ENCODE peak calls at places on chromosomes 5 and 9, in eight cellular contexts. V is MG63, X is neuronal stem cell, D is aorta, W is tibial artery, S is adrenal gland, F is thoracic aorta, A is heart right ventricle. P is an unnamed sample.

GRCh38 chr9:2195211-2195610 is 180.1 kb downstream of the SMARCA2 start:
- DNase-seq in V (no peak), X (no peak), D (no peak), W (no peak), S (no peak), F (no peak), A (no peak), P (no peak)

GRCh38 chr5:95669540-95669939 is 13.3 kb downstream of the SPATA9 start:
- DNase-seq in V (peak), X (no peak), D (peak), W (peak), S (peak), F (peak), A (peak), P (peak)

GRCh38 chr9:91187965-91188344 is 173.8 kb downstream of the AUH start:
- DNase-seq in V (peak), X (no peak), D (peak), W (peak), S (no peak), F (no peak), A (no peak), P (no peak)

GRCh38 chr9:2340046-2340760 is 281.4 kb upstream of the VLDLR start:
- DNase-seq in V (no peak), X (no peak), D (no peak), W (no peak), S (no peak), F (no peak), A (no peak), P (peak)

GRCh38 chr5:153749941-153750340 is 259.5 kb downstream of the GRIA1 start:
- DNase-seq in V (peak), X (peak), D (no peak), W (no peak), S (no peak), F (no peak), A (no peak), P (no peak)

GRCh38 chr9:91067306-91067860 is 265.8 kb downstream of the SYK start:
- DNase-seq in V (no peak), X (no peak), D (no peak), W (no peak), S (no peak), F (no peak), A (no peak), P (no peak)

GRCh38 chr5:141618030-141618803 is 583 bp downstream of the DIAPH1 start:
- DNase-seq in V (peak), X (peak), D (no peak), W (peak), S (peak), F (no peak), A (peak), P (peak)

GRCh38 chr5:54453091-54453490 is 2.4 kb upstream of the HSPB3 start:
- DNase-seq in V (no peak), X (no peak), D (no peak), W (no peak), S (no peak), F (no peak), A (no peak), P (no peak)

GRCh38 chr5:63564789-63565188 is 397.5 kb downstream of the HTR1A start:
- DNase-seq in V (no peak), X (no peak), D (no peak), W (no peak), S (no peak), F (no peak), A (no peak), P (no peak)

GRCh38 chr9:126705311-126705766 is 91.6 kb downstream of the LMX1B start:
- DNase-seq in V (peak), X (peak), D (peak), W (peak), S (peak), F (no peak), A (peak), P (peak)

GRCh38 chr5:149680810-149681221 is 49.3 kb upstream of the PPARGC1B start:
- DNase-seq in V (no peak), X (no peak), D (no peak), W (peak), S (peak), F (no peak), A (peak), P (no peak)

GRCh38 chr9:35115680-35116538 is at the start of gene ATOSB:
- DNase-seq in V (peak), X (peak), D (peak), W (peak), S (peak), F (peak), A (peak), P (peak)

GRCh38 chr5:115514220-115514619 is 30.4 kb downstream of the FEM1C start:
- DNase-seq in V (no peak), X (no peak), D (no peak), W (no peak), S (no peak), F (no peak), A (no peak), P (no peak)

GRCh38 chr9:115882911-115883310 is 270.7 kb upstream of the PAPPA start:
- DNase-seq in V (peak), X (no peak), D (no peak), W (no peak), S (no peak), F (no peak), A (no peak), P (no peak)

GRCh38 chr9:85600675-85601263 is 141.0 kb downstream of the AGTPBP1 start:
- DNase-seq in V (no peak), X (no peak), D (no peak), W (no peak), S (no peak), F (no peak), A (no peak), P (peak)

DNA sequence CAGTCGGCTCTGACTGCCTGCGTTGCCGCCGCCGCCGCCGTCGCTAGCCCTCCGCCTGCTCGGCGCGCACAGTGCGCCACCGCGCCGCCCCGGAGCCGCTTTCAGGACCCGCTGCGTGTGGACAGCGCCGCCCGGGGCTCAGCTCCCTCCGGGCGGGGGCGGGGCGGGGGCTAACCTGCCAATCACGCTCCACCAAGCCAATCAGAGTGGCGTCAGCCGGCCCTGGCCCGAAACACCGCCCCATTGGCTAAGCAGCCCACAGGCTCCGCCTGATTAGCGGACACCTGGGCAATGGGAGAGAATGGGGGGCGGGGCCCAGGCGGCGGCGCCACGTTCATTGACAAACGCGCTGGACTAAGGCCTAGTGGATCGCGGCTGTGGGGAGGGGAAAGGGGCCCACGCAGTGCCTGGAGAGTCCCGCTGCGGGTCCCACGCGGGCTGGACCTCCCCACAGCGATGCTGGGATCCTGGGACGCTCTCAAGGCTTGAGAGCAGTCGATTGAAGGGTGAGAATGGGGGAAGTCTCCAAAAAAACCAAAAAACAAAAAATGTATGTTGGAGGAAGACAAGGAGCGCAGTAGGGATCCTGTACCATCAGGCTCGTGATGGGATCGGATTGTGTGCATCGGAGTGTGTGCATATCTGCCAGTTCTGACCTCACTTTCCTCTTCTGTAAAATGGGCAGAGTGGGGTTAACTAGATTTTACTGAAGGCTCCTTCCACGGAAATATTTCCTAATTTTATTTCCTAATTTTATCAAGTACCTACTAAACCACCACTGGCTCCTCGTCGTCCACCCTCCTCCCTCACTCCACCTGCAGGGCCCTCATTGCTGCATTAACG is 6.3 kb downstream of the PAX5 start:
- DNase-seq in V (peak), X (peak), D (peak), W (no peak), S (peak), F (no peak), A (peak), P (peak)
- H3K4me3 ChIP-seq in V (peak), X (peak), D (no peak), W (peak), S (no peak), F (peak), A (peak), P (no peak)

GRCh38 chr5:132461671-132462070 is 28.9 kb downstream of the IRF1 start:
- DNase-seq in V (no peak), X (no peak), D (no peak), W (no peak), S (no peak), F (no peak), A (no peak), P (no peak)
- H3K4me3 ChIP-seq in V (no peak), X (no peak), D (no peak), W (no peak), S (no peak), F (no peak), A (no peak), P (no peak)

DNA sequence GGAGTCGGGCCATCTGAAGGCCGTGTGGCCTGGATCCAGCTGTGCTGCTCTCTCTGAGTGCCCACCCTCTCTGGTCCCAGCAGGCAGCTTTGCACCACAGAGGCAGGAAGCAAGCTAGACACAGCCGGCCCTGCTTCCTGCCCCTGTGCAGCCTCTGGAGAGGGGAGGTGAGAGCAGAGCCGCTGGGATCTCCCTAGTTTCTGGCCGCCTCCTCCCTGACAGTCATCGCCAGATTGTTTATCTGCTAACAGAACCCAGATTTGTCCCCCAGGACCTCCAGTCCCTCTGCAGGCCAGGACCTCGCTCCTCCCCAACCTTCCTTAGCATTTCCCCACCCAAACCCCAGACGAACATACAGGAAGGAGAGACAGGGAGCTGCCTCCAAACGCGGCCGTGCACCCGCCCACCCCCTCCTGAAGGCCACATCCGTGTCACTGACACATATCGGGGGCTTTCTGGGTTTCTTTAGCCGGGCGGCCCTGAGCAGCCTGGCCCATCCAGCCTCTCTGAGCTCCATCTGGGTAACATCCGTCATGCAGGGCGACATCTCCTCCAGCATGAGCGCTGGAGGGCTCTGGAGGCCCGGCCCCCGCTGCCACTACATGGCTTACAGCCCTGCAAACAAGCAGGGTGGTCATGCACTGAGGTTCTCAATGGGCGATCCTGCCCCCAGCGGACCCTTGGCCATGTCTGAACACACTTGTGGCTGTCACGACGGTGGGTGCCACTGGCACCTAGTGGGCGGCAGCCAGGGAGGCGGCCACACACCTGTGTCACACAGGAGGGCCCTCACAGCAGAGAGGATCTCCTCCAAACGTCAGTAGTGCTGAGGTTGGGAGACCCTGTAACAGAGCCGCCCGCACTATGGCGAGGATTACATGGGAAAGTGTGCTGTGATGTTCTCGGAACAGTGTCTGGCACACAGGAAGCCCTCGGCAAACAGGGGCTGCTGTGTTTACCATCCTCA is 47.6 kb downstream of the DBH start:
- DNase-seq in V (no peak), X (no peak), D (no peak), W (no peak), S (peak), F (no peak), A (peak), P (no peak)
- H3K4me3 ChIP-seq in V (no peak), X (no peak), D (no peak), W (no peak), S (no peak), F (no peak), A (no peak), P (no peak)

DNA sequence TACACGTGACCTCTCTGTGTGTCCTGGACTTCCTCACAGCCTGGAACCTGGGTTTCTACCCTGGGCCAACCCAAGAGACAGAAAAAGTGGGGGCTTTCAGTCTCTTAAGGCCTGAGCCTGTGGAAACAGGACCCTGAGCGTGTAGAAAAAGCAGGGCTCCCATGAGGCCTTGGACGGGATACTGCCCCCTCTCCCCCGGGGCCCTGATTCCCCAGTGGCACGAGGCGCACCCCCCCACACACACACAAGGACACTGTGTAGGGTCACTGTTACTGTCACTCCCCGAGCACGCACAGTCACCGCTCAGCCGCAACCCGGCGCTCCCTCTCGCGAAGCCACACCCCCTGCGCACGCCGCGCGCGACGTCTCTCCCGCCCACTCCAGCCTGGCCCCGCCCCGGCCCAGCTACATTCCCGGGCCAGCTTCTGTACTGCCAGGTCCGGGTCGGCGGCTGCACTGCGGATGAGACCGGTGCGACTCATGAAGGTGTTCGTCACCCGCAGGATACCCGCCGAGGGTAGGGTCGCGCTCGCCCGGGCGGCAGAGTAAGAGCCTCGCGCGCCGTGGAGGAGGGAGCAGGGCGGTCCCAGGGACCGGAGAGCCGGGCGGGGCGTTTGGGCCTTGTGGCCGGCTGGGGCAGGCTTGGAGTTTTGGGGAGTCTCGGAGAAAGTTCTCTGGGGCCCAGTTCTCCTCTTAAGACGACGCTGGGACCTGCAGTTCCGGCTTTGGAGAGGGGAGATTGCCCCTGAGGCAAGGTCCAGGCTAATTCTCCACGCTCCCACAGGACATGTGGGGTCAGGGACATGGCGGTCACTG is at the start of gene GRHPR:
- DNase-seq in V (peak), X (peak), D (peak), W (peak), S (peak), F (peak), A (peak), P (peak)
- H3K4me3 ChIP-seq in V (peak), X (peak), D (peak), W (peak), S (peak), F (peak), A (peak), P (peak)

GRCh38 chr5:68533051-68533450 is 317.5 kb downstream of the PIK3R1 start:
- DNase-seq in V (no peak), X (no peak), D (no peak), W (no peak), S (no peak), F (no peak), A (no peak), P (no peak)
- H3K4me3 ChIP-seq in V (no peak), X (no peak), D (no peak), W (no peak), S (no peak), F (no peak), A (no peak), P (no peak)

GRCh38 chr9:114384836-114385411 is 2.9 kb downstream of the AKNA start:
- DNase-seq in V (no peak), X (no peak), D (no peak), W (no peak), S (no peak), F (no peak), A (no peak), P (no peak)
- H3K4me3 ChIP-seq in V (no peak), X (no peak), D (no peak), W (peak), S (no peak), F (peak), A (no peak), P (no peak)

GRCh38 chr5:178207183-178207916 is 3.0 kb downstream of the HNRNPAB start:
- DNase-seq in V (peak), X (no peak), D (peak), W (no peak), S (peak), F (no peak), A (no peak), P (peak)
- H3K4me3 ChIP-seq in V (peak), X (peak), D (no peak), W (no peak), S (no peak), F (no peak), A (no peak), P (no peak)